ENCODE peak calls at places on chromosomes 5 and 9, in seven cellular contexts. C is GM12878, E is H1, A is SK-N-SH, Y is HCT116, J is NT2/D1, W is K562. K is an unnamed sample.

GRCh38 chr9:5269249-5269715 is 35.2 kb downstream of the RLN2 start:
- DNase-seq in C (no peak), E (no peak), A (no peak), Y (no peak), J (peak), W (no peak), K (peak)

GRCh38 chr5:132714456-132715307 is 22.7 kb downstream of the KIF3A start:
- DNase-seq in C (no peak), E (no peak), A (no peak), Y (no peak), J (no peak), W (peak), K (peak)

GRCh38 chr9:97388721-97389238 is 23.1 kb upstream of the TDRD7 start:
- DNase-seq in C (peak), E (no peak), A (no peak), Y (no peak), J (no peak), W (no peak), K (no peak)

GRCh38 chr9:125172351-125172750 is 17.3 kb downstream of the PPP6C start:
- DNase-seq in C (no peak), E (no peak), A (no peak), Y (no peak), J (no peak), W (no peak), K (no peak)

GRCh38 chr9:1759901-1760300 is 255.2 kb upstream of the SMARCA2 start:
- DNase-seq in C (no peak), E (no peak), A (no peak), Y (no peak), J (no peak), W (no peak), K (no peak)

GRCh38 chr9:69554945-69555344 is 117.2 kb downstream of the APBA1 start:
- DNase-seq in C (no peak), E (no peak), A (no peak), Y (no peak), J (no peak), W (no peak), K (no peak)

GRCh38 chr5:76294573-76294972 is 108.5 kb upstream of the IQGAP2 start:
- DNase-seq in C (no peak), E (no peak), A (no peak), Y (no peak), J (no peak), W (no peak), K (no peak)

GRCh38 chr9:71036501-71036900 is 84.9 kb downstream of the TRPM3 start:
- DNase-seq in C (no peak), E (no peak), A (no peak), Y (no peak), J (no peak), W (no peak), K (peak)

GRCh38 chr5:76689321-76690026 is 26.5 kb upstream of the F2R start:
- DNase-seq in C (no peak), E (no peak), A (no peak), Y (peak), J (no peak), W (no peak), K (no peak)

GRCh38 chr9:115837618-115838017 is 316.0 kb upstream of the PAPPA start:
- DNase-seq in C (no peak), E (no peak), A (no peak), Y (no peak), J (no peak), W (no peak), K (no peak)

GRCh38 chr5:35087971-35088370 is 40.2 kb upstream of the AGXT2 start:
- DNase-seq in C (no peak), E (no peak), A (no peak), Y (no peak), J (no peak), W (no peak), K (no peak)

GRCh38 chr9:6226696-6227095 is 11.1 kb downstream of the IL33 start:
- DNase-seq in C (no peak), E (no peak), A (no peak), Y (no peak), J (peak), W (no peak), K (no peak)

GRCh38 chr9:137439158-137439714 is 1.9 kb downstream of the ENTPD8 start:
- DNase-seq in C (no peak), E (no peak), A (peak), Y (no peak), J (no peak), W (no peak), K (no peak)

GRCh38 chr9:105405514-105406131 is 42.2 kb upstream of the FSD1L start:
- DNase-seq in C (peak), E (no peak), A (no peak), Y (no peak), J (no peak), W (no peak), K (no peak)

DNA sequence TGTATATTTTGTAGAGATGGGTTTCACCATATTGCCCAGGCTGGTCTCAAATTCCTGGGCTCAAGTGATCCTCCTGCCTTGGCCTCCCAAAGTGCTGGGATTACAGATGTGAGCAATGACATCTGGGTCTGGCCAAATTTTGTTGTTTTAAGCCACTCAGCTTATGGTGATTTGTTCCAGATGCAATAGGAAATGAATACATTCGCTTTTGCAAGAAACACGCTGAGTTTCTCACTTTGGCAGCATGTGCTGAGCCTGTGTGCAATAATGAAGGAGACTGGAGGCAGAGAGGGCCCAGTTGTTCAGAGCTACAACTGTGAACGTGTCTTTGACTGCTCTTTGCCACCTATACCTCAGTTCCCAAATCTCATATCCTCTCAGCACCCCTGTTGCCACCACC is 56.4 kb downstream of the KIF4B start:
- DNase-seq in C (no peak), E (no peak), A (no peak), Y (no peak), J (no peak), W (no peak), K (no peak)
- TF ChIP-seq YY1 in C (no peak), E (no peak), A (no peak), Y (no peak), J (no peak), W (no peak), K (no peak)

GRCh38 chr5:32794086-32794485 is 83.0 kb downstream of the NPR3 start:
- DNase-seq in C (no peak), E (no peak), A (no peak), Y (no peak), J (no peak), W (no peak), K (peak)
- TF ChIP-seq YY1 in C (no peak), E (no peak), A (no peak), Y (no peak), J (no peak), W (no peak), K (no peak)

DNA sequence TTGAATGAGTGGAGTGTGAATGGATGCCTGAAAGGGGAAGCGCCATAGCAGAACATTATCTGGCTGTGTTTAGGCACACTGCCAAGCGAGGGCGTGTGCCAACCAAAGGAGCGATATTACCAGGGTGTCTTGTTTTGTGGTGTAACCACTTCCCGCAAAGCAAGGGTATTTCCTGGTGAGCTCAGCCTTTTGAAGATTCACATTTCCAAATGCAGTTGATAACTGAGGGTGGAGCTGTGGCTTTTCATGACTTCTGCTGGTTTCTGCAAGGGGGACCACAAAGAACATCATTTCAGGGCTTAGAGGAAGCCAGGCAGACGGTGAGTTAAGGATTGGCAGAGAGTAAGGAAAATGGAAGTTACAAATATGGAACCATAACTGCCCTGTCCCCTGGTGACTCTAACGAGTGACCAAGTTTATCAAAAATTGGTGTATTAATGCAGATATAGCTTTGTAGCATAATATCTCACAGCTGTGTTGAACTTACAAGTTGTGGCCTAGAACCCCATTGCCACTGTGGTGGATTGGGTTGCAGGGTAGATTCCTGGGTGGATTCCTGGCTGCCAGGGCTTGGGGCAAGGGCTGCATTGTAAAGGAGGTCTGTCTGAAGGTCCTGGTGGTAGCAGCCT is 71.4 kb downstream of the RALGPS1 start:
- DNase-seq in C (peak), E (no peak), A (no peak), Y (peak), J (no peak), W (no peak), K (peak)
- TF ChIP-seq YY1 in C (peak), E (no peak), A (no peak), Y (no peak), J (no peak), W (no peak), K (no peak)

DNA sequence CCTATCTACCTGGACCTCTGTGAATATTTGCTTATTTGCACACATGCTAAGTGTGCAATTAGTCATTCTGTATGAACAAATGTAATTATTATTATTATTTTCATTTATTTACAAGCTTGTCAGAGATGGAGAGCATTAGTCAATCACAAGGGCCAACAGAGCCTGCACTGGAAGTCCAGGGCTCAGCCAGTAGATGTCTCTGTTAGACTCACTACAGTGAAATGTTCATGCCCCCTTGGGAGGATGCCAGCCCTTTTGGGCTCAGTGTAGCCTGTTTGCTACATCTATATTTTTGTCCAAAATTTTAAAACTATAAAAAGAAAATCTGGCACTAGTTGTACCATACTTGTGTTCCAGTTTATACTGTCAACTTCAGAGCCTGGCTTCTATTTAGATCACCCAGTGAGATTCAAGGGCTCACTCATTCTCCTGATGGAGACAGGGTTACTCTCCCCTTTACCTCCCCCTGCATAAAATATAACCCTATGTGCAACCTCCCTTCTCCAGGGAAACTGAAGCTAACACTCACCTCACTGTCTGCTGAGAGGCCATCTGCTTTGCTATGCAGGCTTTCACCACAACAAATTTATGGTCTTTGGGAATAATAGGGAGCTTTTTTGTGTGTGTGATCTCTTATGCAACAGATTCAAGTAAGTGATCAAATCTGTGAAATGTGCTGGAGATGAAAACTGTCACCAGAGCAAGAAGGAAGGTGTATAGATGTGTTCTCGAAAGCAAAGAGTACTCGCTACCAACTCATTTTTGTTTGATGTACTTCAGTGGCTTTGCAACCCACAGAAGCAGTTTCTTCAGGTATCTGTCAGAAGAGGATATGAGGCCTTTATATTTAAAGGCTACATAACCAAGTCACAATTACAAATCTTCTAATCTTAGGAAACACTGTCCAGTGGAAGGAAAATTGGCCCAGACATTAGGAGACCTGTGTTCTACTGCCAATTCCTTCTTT is 99.9 kb upstream of the TLE4 start:
- DNase-seq in C (no peak), E (no peak), A (peak), Y (no peak), J (no peak), W (no peak), K (no peak)
- TF ChIP-seq YY1 in C (no peak), E (no peak), A (no peak), Y (no peak), J (no peak), W (no peak), K (no peak)

DNA sequence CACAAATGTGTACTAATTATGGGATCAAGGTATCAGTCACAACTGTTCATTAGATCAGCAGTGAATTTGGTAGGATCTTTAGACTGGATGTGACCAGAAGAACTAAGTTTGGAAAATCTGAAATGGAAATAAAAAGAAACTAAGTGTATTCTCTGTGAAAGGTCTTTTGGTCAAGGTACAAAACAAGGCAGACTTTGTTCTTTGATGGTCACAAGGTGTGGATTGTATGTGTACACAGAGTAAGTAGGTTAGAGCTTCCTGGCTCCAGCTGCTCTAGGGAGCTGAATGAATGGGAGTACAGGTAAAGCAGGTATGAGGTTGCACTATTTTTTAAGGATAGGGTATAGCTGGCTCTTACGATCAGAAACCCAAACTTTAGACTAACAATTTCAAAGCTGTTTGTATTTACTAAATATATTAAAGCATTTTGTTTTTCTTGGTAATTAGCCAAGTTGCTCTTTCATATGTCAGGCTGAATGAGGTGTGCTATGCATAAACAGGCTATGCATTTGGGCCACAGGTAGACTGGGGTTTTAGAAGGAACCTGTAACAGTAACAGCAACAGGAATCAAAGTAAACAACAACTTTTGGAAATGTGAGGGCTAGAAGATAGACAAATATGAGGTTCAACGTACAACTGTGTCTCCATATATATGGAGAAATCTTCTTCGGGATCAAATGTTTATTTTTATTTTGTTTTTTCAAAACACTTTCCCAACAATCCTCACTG is 32.5 kb downstream of the FAM169A start:
- DNase-seq in C (no peak), E (no peak), A (no peak), Y (no peak), J (no peak), W (no peak), K (peak)
- TF ChIP-seq YY1 in C (no peak), E (no peak), A (no peak), Y (no peak), J (no peak), W (no peak), K (no peak)

DNA sequence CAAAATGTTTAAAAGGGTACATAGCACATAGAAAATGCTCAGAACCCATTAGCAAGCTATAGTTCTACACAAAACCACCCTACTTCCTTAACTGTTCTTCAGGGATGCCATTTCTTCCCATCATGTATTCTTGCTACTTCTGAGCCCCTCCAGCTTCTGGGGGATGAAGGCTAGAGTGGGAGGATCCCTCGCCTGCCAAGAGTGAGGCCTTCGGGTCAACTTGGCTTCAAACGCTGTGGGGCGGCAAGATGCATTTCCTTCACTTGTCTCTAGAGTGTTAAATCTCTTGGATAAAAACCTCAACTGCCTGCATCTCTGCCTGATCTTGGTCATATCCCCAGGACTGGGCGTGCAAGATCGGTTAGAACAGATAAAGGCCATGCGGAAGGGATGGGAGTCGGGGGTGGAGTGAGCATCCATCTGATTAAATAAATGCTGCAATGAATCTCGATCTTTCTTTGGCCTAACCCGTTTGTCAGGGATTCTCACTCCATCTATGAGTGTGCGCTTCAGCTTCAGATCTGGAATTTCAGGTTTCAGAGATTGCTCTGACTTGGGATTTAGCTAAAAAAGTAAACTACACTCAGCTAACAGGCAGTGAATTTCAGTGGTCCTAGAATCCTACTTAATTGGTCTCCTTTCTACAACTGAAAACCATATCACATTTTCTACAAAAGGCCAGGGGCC is 118.0 kb upstream of the PANK3 start:
- DNase-seq in C (no peak), E (no peak), A (no peak), Y (no peak), J (no peak), W (no peak), K (no peak)
- TF ChIP-seq YY1 in C (no peak), E (no peak), A (no peak), Y (no peak), J (no peak), W (no peak), K (no peak)

K was measured in HepG2.